ENCODE peak calls at places on chromosomes 12 and 14, in ten cellular contexts. F, L, Z, P, M, Y, G, U, Q and B are unnamed samples.

GRCh38 chr14:50600849-50601248 is 40.9 kb downstream of the ATL1 start:
- DNase-seq in M (no peak), U (no peak), F (no peak), Z (no peak), L (no peak), G (no peak), Y (peak), P (peak), Q (peak), B (no peak)

GRCh38 chr14:80602931-80603330 is 338.6 kb downstream of the CEP128 start:
- DNase-seq in G (no peak), P (no peak), Q (no peak), F (no peak), Z (no peak), U (no peak), M (no peak), L (no peak), Y (no peak), B (peak)

GRCh38 chr14:73616831-73617230 is 4.5 kb downstream of the ACOT6 start:
- DNase-seq in Q (no peak), L (no peak), G (no peak), P (no peak), F (no peak), Z (no peak), U (no peak), M (no peak), Y (no peak), B (no peak)

GRCh38 chr12:14284189-14284722 is 81.2 kb upstream of the ATF7IP start:
- DNase-seq in Y (no peak), P (no peak), L (no peak), Z (no peak), Q (no peak), U (no peak), G (no peak), M (no peak), F (peak), B (no peak)

GRCh38 chr12:102437511-102437910 is 42.9 kb downstream of the IGF1 start:
- DNase-seq in F (no peak), U (no peak), Z (no peak), P (no peak), G (no peak), Y (no peak), Q (no peak), L (no peak), M (no peak), B (no peak)

GRCh38 chr14:106174206-106174605 is 647.8 kb downstream of the TMEM121 start:
- DNase-seq in G (peak), Z (peak), Q (no peak), P (no peak), F (no peak), L (no peak), M (peak), U (no peak), Y (no peak), B (no peak)

GRCh38 chr14:89452281-89452680 is 35.2 kb upstream of the FOXN3 start:
- DNase-seq in Y (no peak), Q (no peak), L (no peak), U (no peak), G (no peak), Z (no peak), M (no peak), P (no peak), F (no peak), B (no peak)

GRCh38 chr14:74988131-74988530 is 14.6 kb upstream of the EIF2B2 start:
- DNase-seq in Y (no peak), G (no peak), U (peak), M (no peak), P (no peak), Q (peak), L (peak), Z (no peak), F (no peak), B (peak)

GRCh38 chr12:3282271-3282670 is 205.1 kb downstream of the TSPAN9 start:
- DNase-seq in P (no peak), U (no peak), Y (no peak), Q (no peak), G (no peak), Z (no peak), L (no peak), F (no peak), M (no peak), B (no peak)

GRCh38 chr14:93104961-93105360 is 10.8 kb downstream of the ITPK1 start:
- DNase-seq in P (no peak), Q (no peak), U (no peak), Z (no peak), M (no peak), G (no peak), F (no peak), Y (no peak), L (no peak), B (no peak)

GRCh38 chr14:90788031-90788430 is 28.2 kb downstream of the TTC7B start:
- DNase-seq in U (no peak), Y (no peak), M (no peak), P (no peak), Q (no peak), F (no peak), G (no peak), Z (no peak), L (no peak), B (no peak)

GRCh38 chr12:34598851-34599529 is 576.7 kb downstream of the ALG10 start:
- DNase-seq in P (no peak), Z (no peak), F (no peak), L (no peak), Y (no peak), U (no peak), Q (no peak), M (no peak), G (no peak), B (no peak)

GRCh38 chr14:100871234-100872186 is 32.0 kb downstream of the RTL1 start:
- DNase-seq in Z (no peak), U (peak), G (no peak), L (no peak), F (no peak), Q (no peak), Y (peak), M (no peak), P (peak), B (peak)

GRCh38 chr14:102739190-102739469 is 38.1 kb upstream of the TRAF3 start:
- DNase-seq in Z (no peak), U (no peak), Q (no peak), P (no peak), M (no peak), Y (no peak), G (no peak), L (no peak), F (no peak), B (no peak)

GRCh38 chr12:24499151-24500146 is 449.5 kb downstream of the BCAT1 start:
- DNase-seq in U (peak), M (no peak), Q (no peak), L (no peak), F (no peak), Y (peak), Z (no peak), G (no peak), P (peak), B (peak)

GRCh38 chr12:74794522-74794921 is 256.9 kb downstream of the ATXN7L3B start:
- DNase-seq in Q (no peak), Z (no peak), F (no peak), G (no peak), M (no peak), U (no peak), P (no peak), Y (no peak), L (no peak), B (no peak)